ENCODE peak calls at places on chromosomes 2 and 18, in eight cellular contexts. N is vagina, O is HL-60, F is Panc1, R is upper lobe of left lung, T is prostate gland, Y is endothelial cell of umbilical vein, L is H1. X is an unnamed sample.

GRCh38 chr2:62054029-62054791 is 141.7 kb upstream of the B3GNT2 start:
- DNase-seq in N (no peak), O (no peak), F (no peak), R (no peak), T (no peak), Y (no peak), L (no peak), X (no peak)

GRCh38 chr2:99598435-99598834 is 108.6 kb upstream of the REV1 start:
- DNase-seq in N (no peak), O (no peak), F (no peak), R (no peak), T (no peak), Y (no peak), L (no peak), X (no peak)

GRCh38 chr2:181876614-181877063 is 14.9 kb upstream of the ITPRID2 start:
- DNase-seq in N (no peak), O (no peak), F (no peak), R (no peak), T (no peak), Y (peak), L (no peak), X (no peak)

GRCh38 chr18:76491801-76492668 is 3.0 kb downstream of the ZNF516 start:
- DNase-seq in N (no peak), O (peak), F (no peak), R (peak), T (peak), Y (peak), L (peak), X (no peak)

GRCh38 chr2:143397886-143398614 is 268.8 kb downstream of the ARHGAP15 start:
- DNase-seq in N (no peak), O (no peak), F (no peak), R (no peak), T (peak), Y (no peak), L (no peak), X (no peak)

GRCh38 chr18:28398491-28398890 is 221.6 kb upstream of the CDH2 start:
- DNase-seq in N (no peak), O (no peak), F (no peak), R (no peak), T (no peak), Y (no peak), L (no peak), X (no peak)

GRCh38 chr18:69647695-69648094 is 247.0 kb downstream of the DOK6 start:
- DNase-seq in N (no peak), O (no peak), F (no peak), R (no peak), T (no peak), Y (no peak), L (no peak), X (no peak)

GRCh38 chr2:136787970-136788369 is 22.6 kb downstream of the THSD7B start:
- DNase-seq in N (no peak), O (no peak), F (no peak), R (no peak), T (no peak), Y (no peak), L (no peak), X (no peak)

GRCh38 chr18:66124394-66124793 is 373.6 kb downstream of the CDH7 start:
- DNase-seq in N (no peak), O (no peak), F (no peak), R (no peak), T (no peak), Y (no peak), L (no peak), X (no peak)

GRCh38 chr2:234060236-234060635 is 9.7 kb downstream of the SPP2 start:
- DNase-seq in N (no peak), O (no peak), F (no peak), R (peak), T (no peak), Y (no peak), L (no peak), X (no peak)

GRCh38 chr2:217049376-217049775 is 189.5 kb upstream of the TNP1 start:
- DNase-seq in N (no peak), O (no peak), F (no peak), R (no peak), T (no peak), Y (no peak), L (no peak), X (no peak)

GRCh38 chr18:50190236-50190635 is 4.7 kb downstream of the MYO5B start:
- DNase-seq in N (no peak), O (no peak), F (no peak), R (no peak), T (no peak), Y (no peak), L (no peak), X (no peak)

GRCh38 chr2:12557688-12558087 is 159.0 kb upstream of the TRIB2 start:
- DNase-seq in N (no peak), O (no peak), F (no peak), R (no peak), T (no peak), Y (no peak), L (no peak), X (no peak)

GRCh38 chr2:12555012-12555645 is 161.6 kb upstream of the TRIB2 start:
- DNase-seq in N (no peak), O (no peak), F (no peak), R (no peak), T (no peak), Y (peak), L (no peak), X (no peak)

GRCh38 chr2:12556762-12557161 is 160.0 kb upstream of the TRIB2 start:
- DNase-seq in N (no peak), O (no peak), F (no peak), R (no peak), T (no peak), Y (peak), L (no peak), X (no peak)

GRCh38 chr2:12560618-12561017 is 156.1 kb upstream of the TRIB2 start:
- DNase-seq in N (no peak), O (no peak), F (no peak), R (no peak), T (no peak), Y (no peak), L (no peak), X (no peak)

DNA sequence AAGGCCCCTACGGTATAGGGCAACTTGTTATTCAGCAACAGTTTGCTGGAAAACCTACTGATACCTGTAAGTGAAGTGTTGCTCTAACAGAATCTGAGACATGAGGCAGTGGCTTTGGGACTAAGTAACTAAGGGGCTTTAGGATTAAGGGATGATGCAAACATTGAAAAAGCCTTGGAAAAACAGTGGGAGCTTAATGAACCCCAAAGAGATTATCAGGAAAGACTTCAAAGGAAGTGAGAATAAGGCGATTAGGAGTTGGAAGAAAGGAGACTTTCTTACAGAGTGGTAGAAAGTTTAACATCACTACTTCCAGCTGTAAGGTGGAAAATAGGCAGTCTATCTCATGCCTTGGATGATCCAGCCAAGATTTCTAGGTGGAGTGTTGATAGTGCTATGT is 158.2 kb upstream of the TRIB2 start:
- DNase-seq in N (no peak), O (no peak), F (no peak), R (no peak), T (no peak), Y (no peak), L (no peak), X (no peak)
- TF ChIP-seq POLR2AphosphoS5 in N (no peak), O (no peak), F (no peak), R (no peak), T (no peak), Y (no peak), L (no peak), X (no peak)

GRCh38 chr2:171146633-171147032 is 14.1 kb downstream of the TLK1 start:
- DNase-seq in N (no peak), O (peak), F (no peak), R (no peak), T (no peak), Y (peak), L (no peak), X (no peak)

GRCh38 chr2:171149986-171150693 is 10.6 kb downstream of the TLK1 start:
- DNase-seq in N (no peak), O (no peak), F (no peak), R (no peak), T (no peak), Y (no peak), L (no peak), X (no peak)

GRCh38 chr2:171146071-171146470 is 14.6 kb downstream of the TLK1 start:
- DNase-seq in N (no peak), O (no peak), F (no peak), R (no peak), T (no peak), Y (no peak), L (no peak), X (no peak)

GRCh38 chr2:171149539-171149938 is 11.2 kb downstream of the TLK1 start:
- DNase-seq in N (no peak), O (no peak), F (no peak), R (no peak), T (no peak), Y (no peak), L (no peak), X (no peak)

DNA sequence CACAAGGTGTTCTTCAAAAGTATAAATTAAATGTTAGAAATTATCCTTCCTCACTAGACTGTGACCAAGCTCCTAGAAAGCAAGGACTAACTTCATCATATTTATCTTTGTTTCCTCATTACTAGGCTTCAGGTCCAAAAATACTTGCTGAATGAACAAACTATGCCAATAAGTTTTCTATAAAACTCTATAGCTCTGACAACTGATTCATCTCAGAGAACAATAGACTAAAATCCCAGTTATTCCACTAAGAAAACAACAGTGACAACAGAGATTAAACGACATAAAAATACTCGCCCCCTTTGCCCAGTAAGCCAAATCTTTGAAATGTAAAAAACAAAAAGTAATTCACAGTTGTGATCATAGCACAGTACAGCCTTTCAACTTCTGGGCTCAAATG is 13.6 kb downstream of the TLK1 start:
- DNase-seq in N (no peak), O (no peak), F (no peak), R (no peak), T (no peak), Y (peak), L (no peak), X (no peak)
- H3K27ac ChIP-seq in N (no peak), O (no peak), F (no peak), R (peak), T (no peak), Y (peak), L (no peak), X (peak)

DNA sequence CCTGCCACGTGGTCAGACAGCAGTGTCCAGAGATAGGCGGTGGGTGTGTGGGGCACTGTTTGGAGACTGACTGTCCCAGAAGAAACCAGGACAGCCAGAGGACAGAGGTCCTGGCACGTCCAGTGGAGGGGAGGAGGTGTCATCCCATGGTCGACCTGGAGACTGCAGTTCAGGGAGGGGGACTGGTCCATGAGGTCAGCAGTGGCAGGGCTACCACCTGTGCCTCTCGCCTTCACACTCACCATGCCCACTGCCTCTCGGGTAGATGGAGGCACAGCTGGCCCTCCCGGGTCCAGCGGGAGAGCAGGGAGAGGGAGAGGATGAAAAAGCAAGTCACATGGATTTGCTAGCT is 53.9 kb downstream of the INHBB start:
- DNase-seq in N (no peak), O (no peak), F (no peak), R (no peak), T (no peak), Y (no peak), L (no peak), X (no peak)
- TF ChIP-seq POLR2AphosphoS5 in N (no peak), O (no peak), F (no peak), R (no peak), T (no peak), Y (no peak), L (no peak), X (no peak)

GRCh38 chr2:63850204-63850571 is 8.5 kb downstream of the UGP2 start:
- DNase-seq in N (no peak), O (no peak), F (no peak), R (no peak), T (no peak), Y (no peak), L (no peak), X (no peak)
- H3K27ac ChIP-seq in N (no peak), O (no peak), F (no peak), R (no peak), T (no peak), Y (no peak), L (peak), X (no peak)

GRCh38 chr18:32092422-32093105 is 890 bp downstream of the RNF138 start:
- DNase-seq in N (peak), O (peak), F (peak), R (peak), T (peak), Y (peak), L (peak), X (peak)
- TF ChIP-seq POLR2AphosphoS5 in N (no peak), O (peak), F (peak), R (peak), T (peak), Y (peak), L (peak), X (peak)

DNA sequence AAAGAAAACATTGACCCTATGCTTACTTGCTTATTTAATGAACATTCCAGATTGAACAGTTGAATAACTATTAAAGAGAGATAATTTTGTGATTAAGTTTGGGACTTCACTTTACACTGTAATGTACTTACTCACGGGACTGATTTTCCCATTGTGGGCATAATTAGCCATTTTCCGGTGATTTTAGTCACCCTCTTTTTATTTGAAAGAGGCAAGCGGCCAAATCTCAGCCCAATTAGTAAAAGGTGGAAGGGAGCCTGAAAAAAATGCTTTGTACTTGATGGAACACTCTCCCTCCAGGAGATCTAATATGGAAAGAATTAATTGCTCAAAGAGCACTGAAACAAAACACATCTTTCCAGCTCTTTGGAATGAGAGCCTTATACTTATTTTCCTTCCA is 50.2 kb downstream of the CALCRL start:
- DNase-seq in N (no peak), O (no peak), F (no peak), R (no peak), T (no peak), Y (peak), L (no peak), X (no peak)
- H3K27ac ChIP-seq in N (no peak), O (no peak), F (no peak), R (no peak), T (no peak), Y (no peak), L (no peak), X (no peak)

GRCh38 chr2:127034056-127034455 is 72.9 kb downstream of the BIN1 start:
- DNase-seq in N (peak), O (no peak), F (no peak), R (no peak), T (no peak), Y (no peak), L (peak), X (no peak)
- TF ChIP-seq POLR2AphosphoS5 in N (no peak), O (no peak), F (no peak), R (no peak), T (no peak), Y (no peak), L (no peak), X (no peak)

GRCh38 chr18:22817844-22818243 is 115.3 kb upstream of the RBBP8 start:
- DNase-seq in N (no peak), O (no peak), F (no peak), R (no peak), T (no peak), Y (peak), L (no peak), X (no peak)

GRCh38 chr18:22822841-22823508 is 110.2 kb upstream of the RBBP8 start:
- DNase-seq in N (no peak), O (no peak), F (no peak), R (no peak), T (no peak), Y (no peak), L (no peak), X (no peak)

GRCh38 chr18:22826726-22827125 is 106.4 kb upstream of the RBBP8 start:
- DNase-seq in N (no peak), O (peak), F (no peak), R (no peak), T (peak), Y (no peak), L (no peak), X (peak)

GRCh38 chr18:22827216-22827615 is 105.9 kb upstream of the RBBP8 start:
- DNase-seq in N (no peak), O (peak), F (no peak), R (no peak), T (no peak), Y (no peak), L (no peak), X (no peak)

DNA sequence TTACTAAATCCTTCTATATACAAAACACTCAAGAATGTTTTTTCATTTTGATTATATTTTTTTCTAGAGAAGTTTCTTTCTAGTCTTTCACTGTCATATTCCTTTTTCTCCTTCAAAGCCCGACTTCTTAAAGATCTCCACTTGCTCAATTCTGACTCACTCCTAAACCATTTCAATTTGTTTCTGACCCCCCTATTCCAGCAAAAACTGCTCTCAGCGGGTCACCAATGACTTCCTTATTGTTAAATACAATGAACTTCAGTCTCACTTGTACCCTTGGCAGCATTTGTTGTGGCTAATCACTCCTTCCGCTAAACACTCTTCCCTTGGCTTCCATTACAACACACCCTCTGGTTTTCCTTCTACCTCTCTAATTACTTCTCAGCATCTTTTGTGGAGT is 111.1 kb upstream of the RBBP8 start:
- DNase-seq in N (no peak), O (no peak), F (no peak), R (no peak), T (no peak), Y (peak), L (no peak), X (no peak)
- H3K27ac ChIP-seq in N (no peak), O (no peak), F (no peak), R (no peak), T (no peak), Y (no peak), L (no peak), X (peak)